ENCODE peak calls at places on chromosomes 16 and 17, in four cellular contexts. V, I, S and D are unnamed samples.

GRCh38 chr16:27402964-27403600 is 1.1 kb downstream of the IL21R start:
- DNase-seq in I (no peak), V (no peak), S (no peak), D (no peak)

GRCh38 chr16:29126057-29126494 is 141.2 kb downstream of the LAT start:
- DNase-seq in S (no peak), V (no peak), I (peak; percentile 32), D (no peak)

GRCh38 chr17:18205861-18206260 is 19.6 kb upstream of the LLGL1 start:
- DNase-seq in S (no peak), V (no peak), I (no peak), D (no peak)

GRCh38 chr17:20234266-20234665 is 225.1 kb downstream of the SPECC1 start:
- DNase-seq in V (no peak), I (no peak), S (no peak), D (no peak)

GRCh38 chr16:11533588-11533987 is 53.1 kb downstream of the LITAF start:
- DNase-seq in V (no peak), I (no peak), S (peak; percentile 63), D (no peak)

GRCh38 chr17:9238340-9239259 is 217.3 kb downstream of the NTN1 start:
- DNase-seq in I (no peak), S (no peak), V (no peak), D (no peak)

GRCh38 chr17:20243524-20243923 is 223.8 kb downstream of the LGALS9B start:
- DNase-seq in I (no peak), V (no peak), S (no peak), D (no peak)

GRCh38 chr16:54027126-54027922 is 259.3 kb downstream of the IRX3 start:
- DNase-seq in S (peak; percentile 96), V (no peak), I (no peak), D (no peak)

GRCh38 chr16:11399261-11399831 is 54.1 kb downstream of the RMI2 start:
- DNase-seq in I (no peak), S (no peak), V (no peak), D (no peak)

GRCh38 chr17:77314601-77315000 is 173.8 kb downstream of the SEC14L1 start:
- DNase-seq in V (no peak), S (no peak), I (no peak), D (no peak)
- H3K27ac ChIP-seq in V (no peak overlapping the region), S (no peak overlapping the region), I (no peak overlapping the region), D (no peak overlapping the region)

GRCh38 chr17:80612997-80613731 is 68.5 kb downstream of the RPTOR start:
- DNase-seq in I (no peak), V (no peak), S (no peak), D (no peak)

GRCh38 chr17:80613732-80614071 is 69.1 kb downstream of the RPTOR start:
- DNase-seq in S (no peak), V (no peak), I (no peak), D (no peak)

GRCh38 chr17:80614320-80614719 is 69.7 kb downstream of the RPTOR start:
- DNase-seq in I (no peak), V (no peak), S (no peak), D (no peak)

GRCh38 chr17:80609757-80610156 is 65.1 kb downstream of the RPTOR start:
- DNase-seq in I (no peak), V (no peak), S (no peak), D (no peak)

DNA sequence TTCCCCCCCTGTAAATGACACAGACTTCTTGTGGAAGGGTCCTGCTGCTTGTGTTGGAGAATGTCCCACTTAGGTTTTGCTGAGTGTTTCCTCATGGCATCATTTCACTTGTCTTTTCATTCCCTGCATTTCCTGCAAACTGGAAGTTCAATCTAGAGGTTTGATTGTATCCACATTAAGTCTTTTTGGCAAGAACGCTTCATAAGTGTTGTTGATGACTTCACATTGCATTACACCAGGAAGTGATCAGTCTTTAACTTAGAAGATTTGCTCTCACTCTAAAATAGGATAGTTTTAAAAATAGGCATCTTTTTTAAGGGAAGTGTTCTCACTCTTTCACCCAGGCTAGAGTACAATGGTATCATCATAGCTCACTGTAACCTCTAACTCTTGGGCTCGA is 67.2 kb downstream of the RPTOR start:
- DNase-seq in V (no peak), S (no peak), I (no peak), D (no peak)
- TF ChIP-seq EZH2 in V (no peak), S (no peak), I (no peak), D (no peak)

DNA sequence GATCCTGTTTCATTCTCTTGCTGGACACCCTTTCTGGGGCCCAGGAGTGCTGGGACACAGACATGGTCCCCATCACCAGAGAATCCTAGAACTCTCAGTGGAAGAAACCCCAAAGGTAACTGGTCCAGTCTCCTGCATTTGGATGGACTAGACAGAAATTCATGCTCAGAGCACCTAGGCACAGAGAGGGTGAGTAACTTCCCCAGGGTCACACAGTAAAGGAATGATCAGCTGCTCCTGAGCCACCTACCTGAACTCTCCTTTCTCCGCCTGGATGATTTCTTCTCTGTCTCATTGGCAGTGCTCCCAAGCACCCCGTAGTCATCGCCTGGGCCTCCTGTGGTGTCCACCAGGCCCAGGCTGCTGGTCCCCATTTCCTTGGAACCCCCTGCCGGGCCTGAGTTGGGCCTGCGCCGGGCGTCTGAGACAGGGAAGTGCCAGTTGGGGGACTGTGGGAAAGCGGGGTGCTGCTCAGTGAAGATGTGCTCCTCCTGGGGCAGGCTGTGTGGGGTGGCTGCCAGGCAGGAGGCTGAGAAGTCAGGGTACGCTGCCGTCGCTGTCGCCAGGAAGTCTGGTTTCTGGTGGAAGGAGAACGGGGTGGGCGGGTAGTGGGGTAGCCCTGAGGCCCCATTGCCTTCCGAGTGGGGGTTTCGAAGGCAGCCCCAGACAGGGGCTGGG is 767 bp downstream of the MEOX1 start:
- DNase-seq in S (no peak), I (no peak), V (no peak), D (no peak)
- H3K27ac ChIP-seq in S (no peak overlapping the region), I (no peak overlapping the region), V (no peak overlapping the region), D (no peak overlapping the region)

DNA sequence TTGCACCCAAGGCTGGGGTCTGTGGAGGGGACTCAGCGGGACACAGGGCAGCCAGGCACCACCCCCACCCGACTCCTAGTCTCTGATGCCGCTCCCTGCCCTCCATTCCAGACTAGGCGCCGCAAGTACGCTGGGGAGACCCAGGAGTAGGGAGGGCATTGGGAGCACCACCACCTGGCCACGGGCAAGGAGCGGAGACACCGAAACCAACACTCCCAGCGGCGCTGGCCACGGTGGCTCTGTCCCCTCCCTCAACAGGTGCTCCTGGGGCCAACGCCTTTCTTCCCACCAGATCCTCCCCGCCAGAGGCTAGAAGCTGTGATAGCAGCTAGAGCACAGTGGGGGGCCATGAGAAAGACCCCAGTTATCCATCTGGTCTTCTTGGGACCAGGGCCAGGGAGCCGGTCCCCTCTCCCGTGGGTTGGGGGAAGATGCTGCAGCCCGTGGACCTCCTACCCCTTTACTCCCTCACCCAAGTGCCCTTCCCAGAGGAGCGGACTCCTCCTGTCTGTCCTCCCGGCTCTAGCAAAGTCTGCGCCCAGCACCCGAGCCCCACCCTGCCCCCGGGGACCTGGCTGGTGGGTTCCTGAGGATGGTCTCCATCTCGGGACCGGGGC is 453 bp upstream of the SYNGR3 start:
- DNase-seq in V (peak; percentile 52), S (no peak), I (peak; percentile 62), D (no peak)
- TF ChIP-seq EZH2 in V (peak; percentile 39), S (no peak), I (no peak), D (no peak)

GRCh38 chr17:42617956-42618431 is 8.5 kb downstream of the TUBG1 start:
- DNase-seq in I (no peak), S (no peak), V (no peak), D (no peak)

GRCh38 chr17:42613699-42614295 is 4.3 kb downstream of the TUBG1 start:
- DNase-seq in I (no peak), S (no peak), V (no peak), D (no peak)

GRCh38 chr17:42623732-42624596 is 14.5 kb downstream of the TUBG1 start:
- DNase-seq in V (no peak), I (no peak), S (peak; percentile 92), D (no peak)

GRCh38 chr17:42618442-42619150 is 9.1 kb downstream of the TUBG1 start:
- DNase-seq in V (peak; percentile 70), I (peak; percentile 91), S (peak; percentile 79), D (no peak)
- H3K27ac ChIP-seq in V (peak overlapping the region; percentile 31), I (peak overlapping the region; percentile 87), S (peak overlapping the region; percentile 24), D (no peak overlapping the region)

DNA sequence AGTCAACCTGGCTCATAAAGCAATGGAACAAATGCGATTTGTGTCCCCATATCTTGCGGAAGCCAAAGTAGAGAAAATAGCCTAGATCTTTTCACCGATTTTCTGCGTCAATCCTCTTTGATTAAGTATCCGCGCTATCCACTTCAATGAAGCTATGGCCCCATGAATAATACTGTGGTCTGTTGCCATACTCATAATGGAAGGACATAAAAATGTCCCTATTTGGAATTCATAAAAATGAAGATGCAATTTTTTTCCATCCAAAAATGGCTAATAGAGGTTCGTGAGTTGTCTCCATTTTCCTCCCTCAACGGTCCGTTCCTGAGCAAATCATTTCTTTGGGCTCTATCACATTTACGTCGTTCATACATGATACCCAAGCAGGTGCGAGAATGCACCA is 25.4 kb upstream of the ADCY9 start:
- DNase-seq in I (no peak), S (no peak), V (no peak), D (no peak)
- TF ChIP-seq EZH2 in I (no peak), S (no peak), V (no peak), D (no peak)

GRCh38 chr17:50162466-50163254 is 3.1 kb upstream of the SGCA start:
- DNase-seq in S (no peak), I (no peak), V (no peak), D (peak; percentile 30)
- H3K27ac ChIP-seq in S (no peak overlapping the region), I (no peak overlapping the region), V (no peak overlapping the region), D (peak overlapping the region; percentile 80)

GRCh38 chr16:9097266-9098219 is 6.1 kb downstream of the HAPSTR1 start:
- DNase-seq in I (no peak), S (no peak), V (peak; percentile 58), D (no peak)

GRCh38 chr16:9095171-9095570 is 3.7 kb downstream of the HAPSTR1 start:
- DNase-seq in S (no peak), V (no peak), I (no peak), D (no peak)

GRCh38 chr16:9098377-9099090 is 7.1 kb downstream of the HAPSTR1 start:
- DNase-seq in V (no peak), S (no peak), I (no peak), D (no peak)

GRCh38 chr16:9095998-9096397 is 4.6 kb downstream of the HAPSTR1 start:
- DNase-seq in I (no peak), V (no peak), S (no peak), D (no peak)

GRCh38 chr16:9096416-9096952 is 5.0 kb downstream of the HAPSTR1 start:
- DNase-seq in I (no peak), V (no peak), S (peak; percentile 85), D (no peak)
- TF ChIP-seq EZH2 in I (no peak), V (no peak), S (no peak), D (no peak)

GRCh38 chr17:67399676-67400075 is 22.6 kb downstream of the PITPNC1 start:
- DNase-seq in I (no peak), S (no peak), V (no peak), D (no peak)
- H3K27ac ChIP-seq in I (no peak overlapping the region), S (no peak overlapping the region), V (no peak overlapping the region), D (peak overlapping the region; percentile 13)